ENCODE peak calls at places on chromosomes 1 and 21, in six cellular contexts. R is CD4-positive, alpha-beta memory T cell; N is tibial nerve; V is A549; W is GM23338; G is psoas muscle. P is an unnamed sample. For H3K4me1, the result is how much of the 10 kb centered on the place peaks cover.

GRCh38 chr21:45152265-45152746 is 77.9 kb downstream of the ADARB1 start:
- DNase-seq in R (peak), N (no peak), V (no peak), W (peak), G (no peak), P (no peak)

GRCh38 chr1:186806477-186806876 is 22.3 kb upstream of the PLA2G4A start:
- DNase-seq in R (no peak), N (no peak), V (peak), W (peak), G (no peak), P (no peak)

GRCh38 chr1:167057297-167057688 is 32.9 kb downstream of the GPA33 start:
- DNase-seq in R (no peak), N (no peak), V (peak), W (peak), G (no peak), P (no peak)

GRCh38 chr1:33402234-33402633 is 28.7 kb downstream of the PHC2 start:
- DNase-seq in R (no peak), N (no peak), V (no peak), W (no peak), G (no peak), P (no peak)

GRCh38 chr1:174825127-174825526 is 174.6 kb upstream of the CACYBP start:
- DNase-seq in R (no peak), N (no peak), V (no peak), W (no peak), G (no peak), P (no peak)

GRCh38 chr1:230717251-230717650 is 3.3 kb upstream of the AGT start:
- DNase-seq in R (no peak), N (no peak), V (no peak), W (no peak), G (no peak), P (no peak)

GRCh38 chr1:17167783-17168479 is 37.0 kb upstream of the PADI1 start:
- DNase-seq in R (no peak), N (no peak), V (peak), W (no peak), G (no peak), P (no peak)

GRCh38 chr1:43968348-43968948 is 1.4 kb upstream of the DPH2 start:
- DNase-seq in R (no peak), N (no peak), V (no peak), W (peak), G (no peak), P (no peak)

GRCh38 chr1:177964336-177964735 is 5.5 kb downstream of the SEC16B start:
- DNase-seq in R (no peak), N (no peak), V (no peak), W (no peak), G (no peak), P (no peak)

GRCh38 chr1:6082430-6082971 is 36.8 kb downstream of the KCNAB2 start:
- DNase-seq in R (no peak), N (no peak), V (no peak), W (peak), G (peak), P (no peak)

GRCh38 chr21:45306832-45307571 is 19.3 kb upstream of the POFUT2 start:
- DNase-seq in R (no peak), N (peak), V (no peak), W (no peak), G (peak), P (peak)

GRCh38 chr1:29462096-29462495 is 225.8 kb downstream of the PTPRU start:
- DNase-seq in R (no peak), N (no peak), V (no peak), W (no peak), G (no peak), P (no peak)

GRCh38 chr1:56197946-56198345 is 381.4 kb downstream of the PLPP3 start:
- DNase-seq in R (no peak), N (no peak), V (no peak), W (no peak), G (no peak), P (no peak)

GRCh38 chr1:218164930-218165686 is 120.0 kb upstream of the RRP15 start:
- DNase-seq in R (no peak), N (no peak), V (peak), W (peak), G (peak), P (no peak)

DNA sequence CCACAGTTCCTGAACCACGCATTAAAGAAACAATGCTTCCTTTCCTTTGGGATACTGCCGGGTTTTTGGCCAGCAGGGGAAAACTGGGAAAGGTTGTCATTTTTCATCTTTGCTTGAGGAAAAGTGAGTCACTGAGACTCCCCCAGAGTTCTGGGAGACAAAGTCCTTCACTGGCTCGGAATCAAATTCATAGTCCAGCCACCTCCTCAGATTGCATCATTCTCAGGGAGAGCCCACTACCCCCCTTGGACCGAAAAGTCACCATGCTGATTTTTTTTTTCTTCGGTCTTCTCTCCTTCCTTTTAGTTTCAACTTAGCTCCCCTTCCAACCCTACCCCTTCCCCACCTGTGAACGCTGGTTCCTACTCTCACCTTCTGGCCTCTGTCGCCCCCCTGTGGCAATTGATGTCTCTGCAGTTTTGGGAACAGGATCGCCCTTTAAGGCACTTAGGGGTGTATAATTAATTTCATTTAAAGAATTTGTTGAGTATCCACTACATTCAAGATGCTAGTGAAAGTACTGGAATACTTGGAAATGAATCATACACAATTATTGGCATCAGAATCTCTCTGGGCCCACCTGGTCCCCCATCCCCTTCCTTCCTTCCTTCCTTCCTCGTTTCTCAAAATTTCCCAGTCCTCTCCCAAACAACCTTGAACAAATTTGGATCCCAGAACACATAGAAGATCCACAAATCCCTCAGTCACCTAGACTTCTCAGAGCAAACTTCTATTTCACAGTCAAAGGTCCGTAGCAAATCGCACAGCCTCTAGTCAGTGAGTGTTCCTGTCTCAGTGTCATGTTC is 6.9 kb downstream of the ACKR1 start:
- DNase-seq in R (peak), N (no peak), V (peak), W (peak), G (no peak), P (no peak)
- H3K4me1 ChIP-seq in R (under half), N (under half), V (under half), W (under half), G (under half), P (under half)

DNA sequence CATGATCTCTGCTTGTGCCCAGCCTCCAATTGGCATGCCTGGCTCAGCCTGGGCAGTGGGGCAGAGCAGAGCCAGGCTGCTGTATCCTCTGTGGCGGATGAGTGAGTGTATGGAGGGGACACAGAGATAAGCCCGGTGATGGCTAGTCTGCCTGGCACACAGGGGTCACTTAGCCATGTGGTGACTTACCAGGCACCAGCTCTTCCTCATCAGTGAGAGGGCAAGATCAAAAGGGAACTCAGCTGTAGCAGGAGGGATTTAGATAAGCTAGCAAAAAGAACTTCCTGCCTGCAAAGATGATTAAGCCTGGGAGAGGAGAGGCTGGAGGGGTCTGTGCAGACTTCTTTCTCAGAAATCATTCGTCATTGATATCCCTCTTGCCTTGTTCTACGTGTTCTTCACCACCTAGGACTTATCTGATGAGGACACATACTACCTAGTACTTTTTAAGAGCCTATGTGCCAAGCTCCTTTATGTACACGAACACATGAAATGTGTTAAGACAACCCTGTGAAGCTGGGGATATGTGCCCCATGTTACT is 7.9 kb downstream of the KIF21B start:
- DNase-seq in R (no peak), N (no peak), V (no peak), W (no peak), G (no peak), P (no peak)
- H3K4me1 ChIP-seq in R (half or more), N (under half), V (half or more), W (under half), G (under half), P (under half)

GRCh38 chr1:155964193-155964592 is 14.2 kb downstream of the ARHGEF2 start:
- DNase-seq in R (no peak), N (no peak), V (no peak), W (no peak), G (no peak), P (no peak)
- H3K4me1 ChIP-seq in R (under half), N (under half), V (half or more), W (under half), G (half or more), P (under half)

GRCh38 chr1:37478451-37478871 is 4.1 kb downstream of the ZC3H12A start:
- DNase-seq in R (peak), N (no peak), V (peak), W (no peak), G (no peak), P (no peak)

GRCh38 chr1:37478890-37479254 is 4.5 kb downstream of the ZC3H12A start:
- DNase-seq in R (peak), N (no peak), V (peak), W (no peak), G (no peak), P (no peak)

GRCh38 chr1:37476460-37477197 is 2.2 kb downstream of the ZC3H12A start:
- DNase-seq in R (no peak), N (no peak), V (peak), W (no peak), G (peak), P (peak)

GRCh38 chr1:37477198-37477931 is 3.0 kb downstream of the ZC3H12A start:
- DNase-seq in R (peak), N (no peak), V (peak), W (peak), G (peak), P (no peak)

GRCh38 chr1:37477946-37478345 is 3.6 kb downstream of the ZC3H12A start:
- DNase-seq in R (no peak), N (no peak), V (peak), W (no peak), G (no peak), P (no peak)
- H3K4me1 ChIP-seq in R (under half), N (half or more), V (under half), W (under half), G (half or more), P (under half)

GRCh38 chr1:182293119-182293589 is 98.4 kb downstream of the GLUL start:
- DNase-seq in R (no peak), N (no peak), V (no peak), W (no peak), G (peak), P (no peak)

GRCh38 chr1:182295697-182296096 is 95.9 kb downstream of the GLUL start:
- DNase-seq in R (no peak), N (no peak), V (no peak), W (no peak), G (no peak), P (no peak)

GRCh38 chr1:182291584-182292192 is 99.9 kb downstream of the GLUL start:
- DNase-seq in R (no peak), N (no peak), V (no peak), W (no peak), G (peak), P (no peak)

GRCh38 chr1:182288749-182289604 is 102.6 kb downstream of the GLUL start:
- DNase-seq in R (no peak), N (no peak), V (no peak), W (no peak), G (no peak), P (no peak)

DNA sequence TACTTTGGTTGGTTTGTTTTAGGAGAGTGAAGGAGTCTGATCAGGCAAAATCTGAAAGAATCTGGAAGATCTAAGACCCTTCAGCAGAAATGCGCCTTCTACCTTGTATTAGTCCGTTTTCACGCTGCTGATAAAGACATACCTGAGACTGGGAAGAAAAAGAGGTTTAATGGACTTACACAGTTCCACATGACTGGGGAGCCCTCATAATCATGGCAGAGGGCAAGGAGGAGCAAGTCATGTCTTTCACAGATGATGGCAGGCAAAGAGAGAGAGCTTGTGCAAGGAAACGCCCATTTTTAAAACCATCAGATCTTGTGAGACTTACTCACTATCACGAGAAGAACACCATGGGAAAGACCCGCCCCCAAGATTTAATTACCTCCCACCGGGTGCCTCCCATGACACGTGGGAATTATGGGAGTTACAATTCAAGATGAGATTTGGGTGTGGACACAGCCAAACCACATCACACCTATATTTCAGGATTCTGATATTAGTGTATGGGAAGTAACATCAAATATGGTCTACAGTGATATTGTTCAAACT is 99.3 kb downstream of the GLUL start:
- DNase-seq in R (no peak), N (no peak), V (no peak), W (no peak), G (no peak), P (no peak)
- H3K4me1 ChIP-seq in R (under half), N (under half), V (under half), W (under half), G (under half), P (under half)

GRCh38 chr1:232574077-232574476 is 55.9 kb downstream of the SIPA1L2 start:
- DNase-seq in R (no peak), N (no peak), V (no peak), W (no peak), G (no peak), P (no peak)
- H3K4me1 ChIP-seq in R (under half), N (under half), V (under half), W (under half), G (under half), P (under half)

GRCh38 chr1:54287176-54287650 is 87.2 kb downstream of the MRPL37 start:
- DNase-seq in R (peak), N (peak), V (peak), W (no peak), G (peak), P (peak)
- H3K4me1 ChIP-seq in R (half or more), N (half or more), V (under half), W (half or more), G (half or more), P (half or more)

P was measured in thoracic aorta.